ENCODE peak calls at places on chromosomes 13 and 19, in eight cellular contexts. Q, S, M, J, K, U, N and I are unnamed samples.

GRCh38 chr19:11373166-11373884 is 1.1 kb upstream of the SWSAP1 start:
- DNase-seq in J (no peak), K (peak), S (peak), N (no peak), Q (no peak), U (peak), M (peak), I (no peak)

GRCh38 chr19:14089412-14089661 is 1.2 kb downstream of the SAMD1 start:
- DNase-seq in Q (no peak), U (peak), S (no peak), N (no peak), K (no peak), M (no peak), J (no peak), I (no peak)

GRCh38 chr13:88622362-88622973 is 951.3 kb downstream of the SLITRK5 start:
- DNase-seq in K (no peak), J (no peak), S (no peak), U (peak), N (no peak), M (no peak), Q (no peak), I (peak)

GRCh38 chr19:15265849-15266248 is 33.6 kb upstream of the EPHX3 start:
- DNase-seq in U (no peak), M (peak), S (peak), K (peak), Q (peak), J (peak), N (peak), I (peak)

GRCh38 chr13:108342369-108343289 is 73.1 kb downstream of the TNFSF13B start:
- DNase-seq in M (peak), S (no peak), Q (no peak), N (no peak), U (peak), K (no peak), J (no peak), I (peak)

GRCh38 chr13:44434441-44435141 is 61.0 kb downstream of the SERP2 start:
- DNase-seq in Q (no peak), S (no peak), J (peak), K (peak), N (no peak), U (no peak), M (no peak), I (no peak)

GRCh38 chr13:97359181-97360057 is 74.5 kb upstream of the RAP2A start:
- DNase-seq in S (peak), Q (no peak), K (no peak), J (peak), U (peak), N (peak), M (peak), I (peak)

GRCh38 chr13:59641261-59641660 is 522.5 kb downstream of the DIAPH3 start:
- DNase-seq in Q (no peak), K (no peak), J (no peak), U (no peak), S (no peak), M (no peak), N (no peak), I (no peak)

GRCh38 chr13:50055454-50055853 is 40.2 kb downstream of the KCNRG start:
- DNase-seq in Q (no peak), K (no peak), N (no peak), J (no peak), U (no peak), M (no peak), S (no peak), I (no peak)

GRCh38 chr19:30692517-30692870 is 320.3 kb downstream of the ZNF536 start:
- DNase-seq in J (no peak), N (peak), S (no peak), M (no peak), Q (no peak), U (no peak), K (no peak), I (no peak)

GRCh38 chr19:45215391-45216191 is 29.6 kb downstream of the EXOC3L2 start:
- DNase-seq in M (peak), K (no peak), U (no peak), Q (no peak), S (no peak), N (no peak), J (no peak), I (no peak)

GRCh38 chr13:51534075-51534817 is 50.0 kb upstream of the WDFY2 start:
- DNase-seq in N (no peak), Q (peak), J (no peak), S (no peak), U (peak), K (no peak), M (no peak), I (peak)

GRCh38 chr19:10421240-10421948 is 1.1 kb downstream of the PDE4A start:
- DNase-seq in U (no peak), J (no peak), S (no peak), N (no peak), K (peak), M (no peak), Q (no peak), I (no peak)

GRCh38 chr13:91181892-91182291 is 165.6 kb upstream of the MIR17HG start:
- DNase-seq in S (no peak), M (no peak), N (no peak), K (no peak), J (no peak), U (no peak), Q (no peak), I (no peak)

GRCh38 chr13:73171926-73172325 is 113.1 kb downstream of the KLF5 start:
- DNase-seq in K (no peak), Q (no peak), J (no peak), N (no peak), M (no peak), S (no peak), U (no peak), I (peak)

GRCh38 chr13:20429682-20430081 is 96.0 kb downstream of the CRYL1 start:
- DNase-seq in N (no peak), Q (no peak), U (no peak), M (no peak), K (no peak), J (no peak), S (no peak), I (no peak)

GRCh38 chr13:51840141-51840540 is 4.8 kb downstream of the TMEM272 start:
- DNase-seq in M (no peak), S (no peak), J (no peak), N (no peak), U (no peak), K (no peak), Q (no peak), I (no peak)

GRCh38 chr13:75550159-75550567 is 572 bp downstream of the UCHL3 start:
- DNase-seq in M (peak), K (no peak), U (peak), J (no peak), Q (no peak), S (peak), N (peak), I (peak)